ENCODE peak calls at places on chromosomes 3 and 15, in eight cellular contexts. One of them, this sample, is unnamed.

GRCh38 chr3:176490357-176490756 is 706.9 kb downstream of the TBL1XR1 start:
- DNase-seq in MCF 10A: no peak
- DNase-seq in adrenal gland: no peak
- DNase-seq in mesenchymal stem cell: no peak
- DNase-seq in anterior cingulate cortex: no peak
- DNase-seq in activated CD4-positive, alpha-beta T cell treated with anti-CD3 and anti-CD28 coated beads for 1 hour: no peak
- DNase-seq in gastrocnemius medialis: no peak
- DNase-seq in DMS153: no peak
- DNase-seq in this sample: no peak

GRCh38 chr3:150765949-150766720 is 3.2 kb upstream of the SIAH2 start:
- DNase-seq in adrenal gland: no peak
- DNase-seq in mesenchymal stem cell: peak
- DNase-seq in anterior cingulate cortex: no peak
- DNase-seq in activated CD4-positive, alpha-beta T cell treated with anti-CD3 and anti-CD28 coated beads for 1 hour: no peak
- DNase-seq in MCF 10A: no peak
- DNase-seq in DMS153: no peak
- DNase-seq in gastrocnemius medialis: no peak
- DNase-seq in this sample: no peak

GRCh38 chr15:29143909-29144308 is 125.7 kb downstream of the NSMCE3 start:
- DNase-seq in MCF 10A: no peak
- DNase-seq in gastrocnemius medialis: no peak
- DNase-seq in adrenal gland: no peak
- DNase-seq in mesenchymal stem cell: peak
- DNase-seq in DMS153: no peak
- DNase-seq in anterior cingulate cortex: no peak
- DNase-seq in activated CD4-positive, alpha-beta T cell treated with anti-CD3 and anti-CD28 coated beads for 1 hour: no peak
- DNase-seq in this sample: peak

GRCh38 chr3:185900228-185900627 is 37.6 kb downstream of the TRA2B start:
- DNase-seq in activated CD4-positive, alpha-beta T cell treated with anti-CD3 and anti-CD28 coated beads for 1 hour: no peak
- DNase-seq in anterior cingulate cortex: no peak
- DNase-seq in mesenchymal stem cell: peak
- DNase-seq in adrenal gland: peak
- DNase-seq in gastrocnemius medialis: no peak
- DNase-seq in MCF 10A: peak
- DNase-seq in DMS153: no peak
- DNase-seq in this sample: peak

GRCh38 chr15:69304176-69304533 is 5.4 kb downstream of the PAQR5 start:
- DNase-seq in anterior cingulate cortex: no peak
- DNase-seq in MCF 10A: peak
- DNase-seq in activated CD4-positive, alpha-beta T cell treated with anti-CD3 and anti-CD28 coated beads for 1 hour: no peak
- DNase-seq in gastrocnemius medialis: no peak
- DNase-seq in adrenal gland: peak
- DNase-seq in DMS153: no peak
- DNase-seq in mesenchymal stem cell: peak
- DNase-seq in this sample: peak

GRCh38 chr3:16286161-16286560 is 21.1 kb downstream of the OXNAD1 start:
- DNase-seq in gastrocnemius medialis: no peak
- DNase-seq in anterior cingulate cortex: no peak
- DNase-seq in mesenchymal stem cell: no peak
- DNase-seq in activated CD4-positive, alpha-beta T cell treated with anti-CD3 and anti-CD28 coated beads for 1 hour: peak
- DNase-seq in DMS153: no peak
- DNase-seq in adrenal gland: no peak
- DNase-seq in MCF 10A: no peak
- DNase-seq in this sample: no peak

GRCh38 chr3:194089357-194090177 is 46.4 kb upstream of the HES1 start:
- DNase-seq in MCF 10A: peak
- DNase-seq in gastrocnemius medialis: peak
- DNase-seq in DMS153: no peak
- DNase-seq in mesenchymal stem cell: peak
- DNase-seq in anterior cingulate cortex: no peak
- DNase-seq in activated CD4-positive, alpha-beta T cell treated with anti-CD3 and anti-CD28 coated beads for 1 hour: no peak
- DNase-seq in adrenal gland: peak
- DNase-seq in this sample: peak

GRCh38 chr3:184806567-184807271 is 5.2 kb upstream of the VPS8 start:
- DNase-seq in adrenal gland: no peak
- DNase-seq in anterior cingulate cortex: no peak
- DNase-seq in DMS153: no peak
- DNase-seq in MCF 10A: no peak
- DNase-seq in gastrocnemius medialis: peak
- DNase-seq in mesenchymal stem cell: no peak
- DNase-seq in activated CD4-positive, alpha-beta T cell treated with anti-CD3 and anti-CD28 coated beads for 1 hour: no peak
- DNase-seq in this sample: no peak

GRCh38 chr3:63519426-63519825 is 133.0 kb upstream of the SNTN start:
- DNase-seq in DMS153: no peak
- DNase-seq in MCF 10A: peak
- DNase-seq in adrenal gland: no peak
- DNase-seq in gastrocnemius medialis: no peak
- DNase-seq in anterior cingulate cortex: no peak
- DNase-seq in activated CD4-positive, alpha-beta T cell treated with anti-CD3 and anti-CD28 coated beads for 1 hour: no peak
- DNase-seq in mesenchymal stem cell: no peak
- DNase-seq in this sample: peak

GRCh38 chr15:62976301-62976842 is 66.2 kb upstream of the TPM1 start:
- DNase-seq in adrenal gland: no peak
- DNase-seq in mesenchymal stem cell: peak
- DNase-seq in DMS153: no peak
- DNase-seq in activated CD4-positive, alpha-beta T cell treated with anti-CD3 and anti-CD28 coated beads for 1 hour: no peak
- DNase-seq in MCF 10A: no peak
- DNase-seq in anterior cingulate cortex: no peak
- DNase-seq in gastrocnemius medialis: no peak
- DNase-seq in this sample: peak

GRCh38 chr3:20974389-20974788 is 776.6 kb downstream of the ZNF385D start:
- DNase-seq in DMS153: no peak
- DNase-seq in activated CD4-positive, alpha-beta T cell treated with anti-CD3 and anti-CD28 coated beads for 1 hour: no peak
- DNase-seq in adrenal gland: no peak
- DNase-seq in anterior cingulate cortex: no peak
- DNase-seq in MCF 10A: no peak
- DNase-seq in mesenchymal stem cell: no peak
- DNase-seq in gastrocnemius medialis: no peak
- DNase-seq in this sample: no peak

GRCh38 chr3:124860599-124860998 is 26.6 kb downstream of the ITGB5 start:
- DNase-seq in activated CD4-positive, alpha-beta T cell treated with anti-CD3 and anti-CD28 coated beads for 1 hour: no peak
- DNase-seq in anterior cingulate cortex: no peak
- DNase-seq in gastrocnemius medialis: peak
- DNase-seq in MCF 10A: peak
- DNase-seq in DMS153: no peak
- DNase-seq in mesenchymal stem cell: peak
- DNase-seq in adrenal gland: peak
- DNase-seq in this sample: peak

GRCh38 chr3:11464356-11464755 is 179.4 kb downstream of the VGLL4 start:
- DNase-seq in MCF 10A: no peak
- DNase-seq in anterior cingulate cortex: no peak
- DNase-seq in mesenchymal stem cell: no peak
- DNase-seq in gastrocnemius medialis: no peak
- DNase-seq in activated CD4-positive, alpha-beta T cell treated with anti-CD3 and anti-CD28 coated beads for 1 hour: no peak
- DNase-seq in DMS153: no peak
- DNase-seq in adrenal gland: no peak
- DNase-seq in this sample: no peak

GRCh38 chr3:82814660-82815059 is 1053.2 kb upstream of the GBE1 start:
- DNase-seq in mesenchymal stem cell: no peak
- DNase-seq in MCF 10A: no peak
- DNase-seq in activated CD4-positive, alpha-beta T cell treated with anti-CD3 and anti-CD28 coated beads for 1 hour: no peak
- DNase-seq in anterior cingulate cortex: no peak
- DNase-seq in DMS153: no peak
- DNase-seq in gastrocnemius medialis: no peak
- DNase-seq in adrenal gland: no peak
- DNase-seq in this sample: no peak

GRCh38 chr3:70744536-70744935 is 432.1 kb upstream of the MDFIC2 start:
- DNase-seq in gastrocnemius medialis: no peak
- DNase-seq in MCF 10A: no peak
- DNase-seq in adrenal gland: no peak
- DNase-seq in DMS153: no peak
- DNase-seq in activated CD4-positive, alpha-beta T cell treated with anti-CD3 and anti-CD28 coated beads for 1 hour: no peak
- DNase-seq in anterior cingulate cortex: no peak
- DNase-seq in mesenchymal stem cell: no peak
- DNase-seq in this sample: no peak

GRCh38 chr3:129428382-129429079 is at the start of gene EFCAB12:
- DNase-seq in gastrocnemius medialis: peak
- DNase-seq in DMS153: peak
- DNase-seq in adrenal gland: peak
- DNase-seq in activated CD4-positive, alpha-beta T cell treated with anti-CD3 and anti-CD28 coated beads for 1 hour: peak
- DNase-seq in anterior cingulate cortex: peak
- DNase-seq in MCF 10A: peak
- DNase-seq in mesenchymal stem cell: peak
- DNase-seq in this sample: peak

GRCh38 chr15:26772588-26773484 is at the start of gene GABRB3:
- DNase-seq in anterior cingulate cortex: no peak
- DNase-seq in DMS153: no peak
- DNase-seq in activated CD4-positive, alpha-beta T cell treated with anti-CD3 and anti-CD28 coated beads for 1 hour: no peak
- DNase-seq in MCF 10A: no peak
- DNase-seq in mesenchymal stem cell: no peak
- DNase-seq in adrenal gland: peak
- DNase-seq in gastrocnemius medialis: no peak
- DNase-seq in this sample: peak

GRCh38 chr3:52509753-52510328 is 14.7 kb downstream of the STAB1 start:
- DNase-seq in MCF 10A: no peak
- DNase-seq in mesenchymal stem cell: no peak
- DNase-seq in gastrocnemius medialis: no peak
- DNase-seq in adrenal gland: no peak
- DNase-seq in DMS153: no peak
- DNase-seq in activated CD4-positive, alpha-beta T cell treated with anti-CD3 and anti-CD28 coated beads for 1 hour: no peak
- DNase-seq in anterior cingulate cortex: no peak
- DNase-seq in this sample: no peak

GRCh38 chr3:163043074-163043473 is 1546.5 kb downstream of the OTOL1 start:
- DNase-seq in anterior cingulate cortex: no peak
- DNase-seq in gastrocnemius medialis: no peak
- DNase-seq in MCF 10A: peak
- DNase-seq in activated CD4-positive, alpha-beta T cell treated with anti-CD3 and anti-CD28 coated beads for 1 hour: no peak
- DNase-seq in mesenchymal stem cell: peak
- DNase-seq in adrenal gland: no peak
- DNase-seq in DMS153: no peak
- DNase-seq in this sample: no peak

GRCh38 chr3:78668302-78668701 is 1099.5 kb downstream of the ROBO1 start:
- DNase-seq in gastrocnemius medialis: no peak
- DNase-seq in activated CD4-positive, alpha-beta T cell treated with anti-CD3 and anti-CD28 coated beads for 1 hour: no peak
- DNase-seq in DMS153: no peak
- DNase-seq in adrenal gland: no peak
- DNase-seq in MCF 10A: no peak
- DNase-seq in anterior cingulate cortex: no peak
- DNase-seq in mesenchymal stem cell: no peak
- DNase-seq in this sample: no peak

GRCh38 chr15:60972301-60972700 is 256.8 kb downstream of the RORA start:
- DNase-seq in MCF 10A: no peak
- DNase-seq in activated CD4-positive, alpha-beta T cell treated with anti-CD3 and anti-CD28 coated beads for 1 hour: no peak
- DNase-seq in mesenchymal stem cell: peak
- DNase-seq in DMS153: no peak
- DNase-seq in gastrocnemius medialis: no peak
- DNase-seq in adrenal gland: no peak
- DNase-seq in anterior cingulate cortex: no peak
- DNase-seq in this sample: peak

GRCh38 chr15:79299836-79300235 is 11.1 kb upstream of the TMED3 start:
- DNase-seq in anterior cingulate cortex: no peak
- DNase-seq in MCF 10A: no peak
- DNase-seq in mesenchymal stem cell: no peak
- DNase-seq in adrenal gland: no peak
- DNase-seq in activated CD4-positive, alpha-beta T cell treated with anti-CD3 and anti-CD28 coated beads for 1 hour: no peak
- DNase-seq in gastrocnemius medialis: no peak
- DNase-seq in DMS153: no peak
- DNase-seq in this sample: no peak

GRCh38 chr3:123202451-123202850 is 708 bp downstream of the SEC22A start:
- DNase-seq in anterior cingulate cortex: no peak
- DNase-seq in gastrocnemius medialis: no peak
- DNase-seq in adrenal gland: no peak
- DNase-seq in mesenchymal stem cell: peak
- DNase-seq in MCF 10A: peak
- DNase-seq in activated CD4-positive, alpha-beta T cell treated with anti-CD3 and anti-CD28 coated beads for 1 hour: no peak
- DNase-seq in DMS153: no peak
- DNase-seq in this sample: no peak

GRCh38 chr3:181808053-181808452 is 96.3 kb downstream of the SOX2 start:
- DNase-seq in mesenchymal stem cell: no peak
- DNase-seq in adrenal gland: no peak
- DNase-seq in DMS153: no peak
- DNase-seq in activated CD4-positive, alpha-beta T cell treated with anti-CD3 and anti-CD28 coated beads for 1 hour: no peak
- DNase-seq in gastrocnemius medialis: no peak
- DNase-seq in anterior cingulate cortex: no peak
- DNase-seq in MCF 10A: no peak
- DNase-seq in this sample: no peak

This sample was measured in foreskin fibroblast.